ENCODE peak calls at places on chromosomes 5 and 9, in four cellular contexts. One of them, this sample, is unnamed.

GRCh38 chr5:9373586-9373985 is 172.3 kb downstream of the SEMA5A start:
- DNase-seq in psoas muscle: no peak
- DNase-seq in lower lobe of right lung: no peak
- DNase-seq in K562: no peak
- DNase-seq in this sample: no peak

GRCh38 chr9:120628207-120628924 is 48.4 kb upstream of the CDK5RAP2 start:
- DNase-seq in lower lobe of right lung: no peak
- DNase-seq in K562: no peak
- DNase-seq in psoas muscle: no peak
- DNase-seq in this sample: no peak

GRCh38 chr9:91474656-91475055 is 51.0 kb upstream of the NFIL3 start:
- DNase-seq in K562: no peak
- DNase-seq in psoas muscle: no peak
- DNase-seq in lower lobe of right lung: no peak
- DNase-seq in this sample: no peak

GRCh38 chr5:73218552-73219171 is 45.7 kb downstream of the TMEM174 start:
- DNase-seq in psoas muscle: no peak
- DNase-seq in K562: no peak
- DNase-seq in lower lobe of right lung: no peak
- DNase-seq in this sample: no peak

GRCh38 chr5:43037929-43038510 is 2.1 kb downstream of the ANXA2R start:
- DNase-seq in K562: no peak
- DNase-seq in lower lobe of right lung: no peak
- DNase-seq in psoas muscle: no peak
- DNase-seq in this sample: peak; percentile 44

GRCh38 chr9:38233343-38233742 is 159.2 kb upstream of the ALDH1B1 start:
- DNase-seq in lower lobe of right lung: no peak
- DNase-seq in K562: no peak
- DNase-seq in psoas muscle: no peak
- DNase-seq in this sample: no peak

GRCh38 chr5:141431286-141431685 is 979 bp downstream of the PCDHGA12 start:
- DNase-seq in psoas muscle: no peak
- DNase-seq in K562: no peak
- DNase-seq in lower lobe of right lung: no peak
- DNase-seq in this sample: peak; percentile 62

GRCh38 chr5:145838276-145838675 is 3.1 kb upstream of the PRELID2 start:
- DNase-seq in psoas muscle: no peak
- DNase-seq in K562: no peak
- DNase-seq in lower lobe of right lung: no peak
- DNase-seq in this sample: no peak

GRCh38 chr9:128637656-128638055 is 19.0 kb downstream of the DYNC2I2 start:
- DNase-seq in lower lobe of right lung: no peak
- DNase-seq in K562: no peak
- DNase-seq in psoas muscle: peak; percentile 2
- DNase-seq in this sample: no peak

GRCh38 chr9:126860077-126860756 is at the start of gene ZBTB34:
- DNase-seq in K562: peak; percentile 82
- DNase-seq in psoas muscle: peak; percentile 70
- DNase-seq in lower lobe of right lung: peak; percentile 80
- DNase-seq in this sample: peak; percentile 92

GRCh38 chr9:94853887-94854286 is 127.4 kb downstream of the AOPEP start:
- DNase-seq in psoas muscle: no peak
- DNase-seq in lower lobe of right lung: no peak
- DNase-seq in K562: no peak
- DNase-seq in this sample: no peak

GRCh38 chr9:129511320-129511900 is 109.5 kb downstream of the C9orf50 start:
- DNase-seq in lower lobe of right lung: no peak
- DNase-seq in psoas muscle: no peak
- DNase-seq in K562: no peak
- DNase-seq in this sample: no peak

GRCh38 chr9:78187763-78188495 is 47.9 kb upstream of the CEP78 start:
- DNase-seq in psoas muscle: no peak
- DNase-seq in lower lobe of right lung: peak; percentile 73
- DNase-seq in K562: no peak
- DNase-seq in this sample: no peak

GRCh38 chr9:33287087-33287490 is 3.2 kb upstream of the NFX1 start:
- DNase-seq in lower lobe of right lung: no peak
- DNase-seq in K562: peak; percentile 32
- DNase-seq in psoas muscle: no peak
- DNase-seq in this sample: peak; percentile 63

GRCh38 chr5:149959406-149960236 is 937 bp upstream of the SLC26A2 start:
- DNase-seq in psoas muscle: no peak
- DNase-seq in K562: peak; percentile 62
- DNase-seq in lower lobe of right lung: no peak
- DNase-seq in this sample: peak; percentile 63

GRCh38 chr5:149962040-149962439 is 1.5 kb downstream of the SLC26A2 start:
- DNase-seq in K562: peak; percentile 55
- DNase-seq in lower lobe of right lung: no peak
- DNase-seq in psoas muscle: no peak
- DNase-seq in this sample: no peak

GRCh38 chr5:149962601-149963300 is 2.2 kb downstream of the SLC26A2 start:
- DNase-seq in K562: no peak
- DNase-seq in lower lobe of right lung: no peak
- DNase-seq in psoas muscle: no peak
- DNase-seq in this sample: no peak

GRCh38 chr5:149961186-149961685 is 678 bp downstream of the SLC26A2 start:
- DNase-seq in lower lobe of right lung: no peak
- DNase-seq in psoas muscle: no peak
- DNase-seq in K562: no peak
- DNase-seq in this sample: no peak

GRCh38 chr5:149960272-149961185 is at the start of gene SLC26A2:
- DNase-seq in lower lobe of right lung: peak; percentile 99
- DNase-seq in K562: peak; percentile 98
- DNase-seq in psoas muscle: peak; percentile 98
- DNase-seq in this sample: peak; percentile 95
- TF ChIP-seq CTCF in lower lobe of right lung: no peak
- TF ChIP-seq CTCF in K562: no peak
- TF ChIP-seq CTCF in psoas muscle: no peak
- TF ChIP-seq CTCF in this sample: no peak

GRCh38 chr5:139670369-139671095 is 22.4 kb downstream of the CXXC5 start:
- DNase-seq in psoas muscle: no peak
- DNase-seq in K562: peak; percentile 53
- DNase-seq in lower lobe of right lung: no peak
- DNase-seq in this sample: peak; percentile 82
- TF ChIP-seq CTCF in psoas muscle: no peak
- TF ChIP-seq CTCF in K562: peak; percentile 70
- TF ChIP-seq CTCF in lower lobe of right lung: peak; percentile 15
- TF ChIP-seq CTCF in this sample: peak; percentile 66

DNA sequence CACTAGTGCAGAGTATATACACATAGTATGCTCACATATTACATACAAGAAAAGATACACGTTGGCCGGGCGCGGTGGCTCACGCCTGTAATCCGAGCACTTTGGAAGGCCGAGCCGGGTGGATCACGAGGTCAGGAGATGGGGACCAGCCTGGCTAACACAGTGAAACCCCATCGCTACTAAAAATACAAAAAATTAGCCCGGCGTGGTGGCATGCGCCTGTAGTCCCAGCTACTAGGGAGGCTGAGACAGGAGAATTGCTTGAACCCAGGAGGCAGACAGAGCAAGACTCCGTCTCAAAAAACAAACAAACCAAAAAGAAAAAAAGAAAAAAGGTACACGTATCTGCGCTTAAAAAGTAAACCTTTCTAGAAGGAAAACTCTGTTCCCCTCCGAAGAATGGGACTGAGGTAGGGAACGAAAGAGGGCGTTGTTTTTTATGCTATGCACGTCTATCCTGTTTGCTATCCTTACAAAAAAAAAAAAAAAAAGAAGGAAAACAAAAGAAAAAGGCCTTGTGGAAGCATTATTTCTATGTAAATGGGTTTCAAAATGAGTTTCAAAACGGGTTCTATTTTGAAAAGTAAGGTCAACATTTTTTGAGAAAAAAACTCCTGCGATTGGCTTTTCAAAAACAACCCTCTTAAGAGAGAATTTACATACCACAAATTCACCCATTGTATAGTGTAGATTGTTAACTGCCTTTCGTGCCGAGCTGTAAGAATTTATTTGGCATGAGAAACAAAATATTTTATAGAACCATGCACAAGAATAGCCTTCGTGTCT is 1.2 kb downstream of the AK3 start:
- DNase-seq in K562: no peak
- DNase-seq in lower lobe of right lung: no peak
- DNase-seq in psoas muscle: no peak
- DNase-seq in this sample: peak; percentile 43
- TF ChIP-seq CTCF in K562: no peak
- TF ChIP-seq CTCF in lower lobe of right lung: no peak
- TF ChIP-seq CTCF in psoas muscle: no peak
- TF ChIP-seq CTCF in this sample: no peak

GRCh38 chr5:21654-22233 is 70.2 kb upstream of the PLEKHG4B start:
- DNase-seq in lower lobe of right lung: no peak
- DNase-seq in psoas muscle: no peak
- DNase-seq in K562: no peak
- DNase-seq in this sample: no peak
- TF ChIP-seq CTCF in lower lobe of right lung: no peak
- TF ChIP-seq CTCF in psoas muscle: no peak
- TF ChIP-seq CTCF in K562: peak; percentile 24
- TF ChIP-seq CTCF in this sample: no peak

DNA sequence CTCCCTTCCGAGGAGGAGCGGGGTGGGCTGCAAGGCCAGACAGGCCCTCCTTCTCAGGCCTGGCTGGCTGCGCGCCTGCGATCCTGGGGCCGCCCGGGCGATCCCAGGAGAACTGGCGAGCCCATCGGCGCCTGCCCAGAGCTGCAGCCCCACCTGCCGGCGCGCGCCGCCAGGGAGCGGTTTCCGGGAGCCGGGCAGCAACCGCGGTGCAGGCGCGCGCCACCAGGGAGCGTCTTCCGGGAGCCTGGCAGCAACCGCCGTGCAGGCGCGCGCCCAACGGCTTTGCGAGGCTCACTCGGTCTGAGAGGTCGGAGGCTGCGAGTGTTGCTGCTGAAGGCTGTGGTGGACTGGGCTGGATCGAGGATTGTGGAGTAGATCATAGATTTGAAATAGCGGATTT is 668.7 kb downstream of the SPATA31A6 start:
- DNase-seq in lower lobe of right lung: no peak
- DNase-seq in K562: no peak
- DNase-seq in psoas muscle: peak; percentile 53
- DNase-seq in this sample: peak; percentile 3
- TF ChIP-seq CTCF in lower lobe of right lung: peak; percentile 32
- TF ChIP-seq CTCF in K562: no peak
- TF ChIP-seq CTCF in psoas muscle: no peak
- TF ChIP-seq CTCF in this sample: no peak

DNA sequence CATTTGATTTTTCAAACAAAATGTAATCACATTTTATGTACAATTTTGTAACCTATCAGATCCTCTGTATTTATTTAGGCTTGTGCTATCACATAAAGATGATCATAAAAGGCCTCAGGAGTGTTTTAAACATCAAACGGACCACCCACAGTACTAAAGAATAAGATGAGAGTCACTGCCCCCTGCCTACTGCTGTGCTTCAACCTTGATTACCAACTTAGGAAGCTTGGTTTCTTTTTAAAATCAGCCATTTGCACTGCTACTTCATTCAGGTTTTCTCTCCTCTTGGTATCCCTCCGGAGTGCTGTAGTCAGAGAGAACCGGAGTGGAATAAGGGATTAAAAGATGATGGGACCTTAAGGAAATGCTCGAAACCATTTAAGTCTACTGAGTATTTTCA is 6.9 kb downstream of the C7 start:
- DNase-seq in psoas muscle: no peak
- DNase-seq in lower lobe of right lung: no peak
- DNase-seq in K562: no peak
- DNase-seq in this sample: no peak
- TF ChIP-seq CTCF in psoas muscle: no peak
- TF ChIP-seq CTCF in lower lobe of right lung: no peak
- TF ChIP-seq CTCF in K562: no peak
- TF ChIP-seq CTCF in this sample: no peak

This sample was measured in GM20000.